ENCODE peak calls at places on chromosomes 12 and 14, in eight cellular contexts. B is AG20443; T is endothelial cell; U is NCI-H1417; W is CD8-positive, alpha-beta T cell; D is central memory CD4-positive, alpha-beta T cell; P is NCI-H2081; K is HS-27A. C is an unnamed sample.

GRCh38 chr12:23669691-23670090 is 279.8 kb downstream of the SOX5 start:
- DNase-seq in T (no peak), W (no peak), P (no peak), U (no peak), K (no peak), D (no peak), B (no peak), C (no peak)

GRCh38 chr12:96502949-96503532 is 13.7 kb downstream of the CFAP54 start:
- DNase-seq in K (no peak), W (no peak), D (no peak), U (no peak), P (no peak), T (no peak), B (no peak), C (no peak)

GRCh38 chr12:126506426-126507182 is 1441.4 kb downstream of the AACS start:
- DNase-seq in D (no peak), P (no peak), B (no peak), T (no peak), K (no peak), U (no peak), W (no peak), C (no peak)

GRCh38 chr12:16449459-16449858 is 102.0 kb downstream of the MGST1 start:
- DNase-seq in D (no peak), P (peak), K (no peak), U (no peak), B (no peak), W (no peak), T (no peak), C (no peak)

GRCh38 chr14:75257241-75257640 is 21.4 kb upstream of the FOS start:
- DNase-seq in W (no peak), P (no peak), B (peak), T (no peak), U (no peak), D (no peak), K (no peak), C (no peak)

GRCh38 chr14:87013583-87013982 is 979.4 kb downstream of the GALC start:
- DNase-seq in U (no peak), B (peak), T (no peak), P (no peak), W (no peak), D (no peak), K (no peak), C (peak)

GRCh38 chr14:92986254-92987147 is 63.6 kb downstream of the CHGA start:
- DNase-seq in B (peak), T (no peak), P (no peak), K (peak), W (no peak), U (no peak), D (no peak), C (peak)

GRCh38 chr12:9810721-9811120 is 16.6 kb upstream of the KLRF1 start:
- DNase-seq in P (no peak), D (no peak), K (no peak), U (no peak), T (no peak), W (no peak), B (no peak), C (no peak)

GRCh38 chr12:75814856-75815754 is 216.5 kb downstream of the PHLDA1 start:
- DNase-seq in U (peak), D (peak), T (no peak), W (no peak), B (peak), K (peak), P (no peak), C (peak)

GRCh38 chr14:50116986-50117385 is 614 bp upstream of the VCPKMT start:
- DNase-seq in U (no peak), T (no peak), P (no peak), B (no peak), K (no peak), W (no peak), D (no peak), C (no peak)

GRCh38 chr14:33555710-33556350 is 395.0 kb downstream of the EGLN3 start:
- DNase-seq in B (no peak), P (no peak), T (no peak), D (no peak), W (no peak), K (no peak), U (no peak), C (peak)

GRCh38 chr12:94089891-94090290 is 58.5 kb upstream of the PLXNC1 start:
- DNase-seq in W (no peak), T (no peak), P (no peak), U (no peak), D (no peak), B (peak), K (no peak), C (peak)

GRCh38 chr12:28253175-28253641 is 63.0 kb downstream of the CCDC91 start:
- DNase-seq in U (no peak), K (no peak), D (peak), W (no peak), P (no peak), T (no peak), B (peak), C (peak)

GRCh38 chr14:70828188-70828587 is 18.9 kb upstream of the MAP3K9 start:
- DNase-seq in P (no peak), T (no peak), U (no peak), D (no peak), K (no peak), W (no peak), B (no peak), C (no peak)

GRCh38 chr12:92340441-92341332 is 195.0 kb upstream of the BTG1 start:
- DNase-seq in U (no peak), T (no peak), D (no peak), K (no peak), P (no peak), B (no peak), W (no peak), C (no peak)

GRCh38 chr12:79689477-79690155 is 1.1 kb downstream of the PAWR start:
- DNase-seq in K (no peak), P (peak), U (peak), D (no peak), T (peak), W (no peak), B (peak), C (no peak)

GRCh38 chr14:54806616-54807015 is 96.0 kb downstream of the GCH1 start:
- DNase-seq in W (no peak), D (no peak), K (no peak), T (no peak), P (no peak), B (no peak), U (no peak), C (no peak)

GRCh38 chr12:6110006-6110405 is 14.5 kb downstream of the VWF start:
- DNase-seq in P (no peak), U (no peak), D (no peak), B (no peak), K (no peak), T (no peak), W (no peak), C (no peak)

GRCh38 chr14:27890259-27890658 is 876.3 kb upstream of the FOXG1 start:
- DNase-seq in D (no peak), W (no peak), U (no peak), K (no peak), T (no peak), B (no peak), P (no peak), C (no peak)

GRCh38 chr12:1643056-1643455 is 14.0 kb downstream of the WNT5B start:
- DNase-seq in B (no peak), K (no peak), W (no peak), D (no peak), P (no peak), U (no peak), T (no peak), C (no peak)

GRCh38 chr12:91722072-91722471 is 423.6 kb downstream of the BTG1 start:
- DNase-seq in U (no peak), P (no peak), D (no peak), B (no peak), W (no peak), T (no peak), K (no peak), C (no peak)

GRCh38 chr14:81396108-81396507 is 4.0 kb downstream of the STON2 start:
- DNase-seq in T (no peak), D (no peak), P (no peak), B (peak), W (no peak), U (no peak), K (no peak), C (peak)

GRCh38 chr14:105483300-105484068 is 3.2 kb upstream of the CRIP1 start:
- DNase-seq in W (no peak), P (no peak), K (no peak), D (no peak), U (no peak), B (no peak), T (no peak), C (no peak)

GRCh38 chr12:96452271-96452922 is 37.0 kb upstream of the CFAP54 start:
- DNase-seq in U (no peak), W (no peak), D (no peak), T (no peak), K (no peak), B (no peak), P (no peak), C (no peak)

GRCh38 chr14:75439989-75440388 is 12.2 kb downstream of the JDP2 start:
- DNase-seq in W (no peak), D (no peak), B (no peak), P (no peak), T (no peak), K (no peak), U (no peak), C (no peak)

GRCh38 chr14:98698341-98698740 is 573.7 kb downstream of the BCL11B start:
- DNase-seq in B (no peak), D (no peak), P (no peak), U (no peak), K (no peak), T (no peak), W (no peak), C (no peak)

GRCh38 chr12:44127966-44128365 is 292.1 kb downstream of the TMEM117 start:
- DNase-seq in T (no peak), W (no peak), U (no peak), K (no peak), B (peak), P (no peak), D (no peak), C (no peak)

GRCh38 chr12:12681061-12681765 is 14.8 kb downstream of the GPR19 start:
- DNase-seq in W (no peak), D (no peak), T (no peak), P (peak), U (peak), B (no peak), K (no peak), C (no peak)

GRCh38 chr14:95355422-95355821 is 35.7 kb upstream of the CLMN start:
- DNase-seq in T (no peak), D (no peak), K (no peak), U (no peak), P (no peak), W (no peak), B (no peak), C (no peak)

GRCh38 chr12:22803725-22804124 is 178.8 kb downstream of the ETNK1 start:
- DNase-seq in U (no peak), W (no peak), B (no peak), T (no peak), D (no peak), P (no peak), K (no peak), C (no peak)

GRCh38 chr12:20602671-20603402 is 92.3 kb upstream of the SLCO1C1 start:
- DNase-seq in W (no peak), D (no peak), P (no peak), B (peak), U (peak), K (peak), T (no peak), C (peak)

GRCh38 chr14:94897092-94897491 is 127.2 kb upstream of the GSC start:
- DNase-seq in D (no peak), U (no peak), P (no peak), B (peak), K (no peak), T (no peak), W (no peak), C (peak)

GRCh38 chr14:94164685-94165431 is 9.3 kb upstream of the PPP4R4 start:
- DNase-seq in B (no peak), D (no peak), T (no peak), K (no peak), U (peak), W (no peak), P (no peak), C (no peak)

GRCh38 chr12:91781114-91781513 is 364.5 kb downstream of the BTG1 start:
- DNase-seq in K (no peak), B (no peak), W (no peak), D (no peak), U (no peak), P (no peak), T (no peak), C (no peak)

GRCh38 chr14:56056031-56056430 is 62.2 kb upstream of the PELI2 start:
- DNase-seq in T (no peak), K (no peak), B (no peak), D (no peak), W (no peak), U (no peak), P (no peak), C (no peak)

GRCh38 chr14:69658664-69659261 is 47.4 kb downstream of the SUSD6 start:
- DNase-seq in D (no peak), B (no peak), P (no peak), T (no peak), W (no peak), K (no peak), U (peak), C (no peak)

GRCh38 chr12:18595406-18595805 is 142.4 kb downstream of the PLCZ1 start:
- DNase-seq in W (no peak), U (no peak), P (no peak), T (no peak), D (no peak), B (peak), K (no peak), C (no peak)

GRCh38 chr14:101183376-101184103 is 280.0 kb upstream of the RTL1 start:
- DNase-seq in T (peak), B (peak), W (no peak), D (no peak), K (no peak), P (no peak), U (no peak), C (no peak)

GRCh38 chr14:96637521-96637920 is 135.3 kb downstream of the PAPOLA start:
- DNase-seq in W (no peak), B (peak), D (no peak), T (no peak), U (no peak), P (no peak), K (no peak), C (no peak)

GRCh38 chr12:6198556-6198955 is 1.6 kb upstream of the CD9 start:
- DNase-seq in W (no peak), K (no peak), P (no peak), D (no peak), B (no peak), U (no peak), T (no peak), C (no peak)